ENCODE peak calls at places on chromosomes 11 and 22, in ten cellular contexts. One of them, this sample, is unnamed. For H3K4me1, the result is how much of the 10 kb centered on the place peaks cover.

GRCh38 chr11:16412525-16413194 is 56.3 kb upstream of the SOX6 start:
- DNase-seq in spleen: no peak
- DNase-seq in Peyer's patch: no peak
- DNase-seq in breast epithelium: no peak
- DNase-seq in A549: no peak
- DNase-seq in H1: no peak
- DNase-seq in HCT116: no peak
- DNase-seq in adrenal gland: no peak
- DNase-seq in testis: no peak
- DNase-seq in uterus: no peak
- DNase-seq in this sample: no peak

GRCh38 chr22:37223965-37224551 is 11.8 kb upstream of the SSTR3 start:
- DNase-seq in spleen: no peak
- DNase-seq in Peyer's patch: no peak
- DNase-seq in breast epithelium: no peak
- DNase-seq in A549: no peak
- DNase-seq in H1: no peak
- DNase-seq in HCT116: no peak
- DNase-seq in adrenal gland: no peak
- DNase-seq in testis: no peak
- DNase-seq in uterus: no peak
- DNase-seq in this sample: no peak

GRCh38 chr11:109914038-109914437 is 179.2 kb upstream of the ZC3H12C start:
- DNase-seq in spleen: no peak
- DNase-seq in Peyer's patch: no peak
- DNase-seq in breast epithelium: no peak
- DNase-seq in A549: no peak
- DNase-seq in H1: no peak
- DNase-seq in HCT116: peak
- DNase-seq in adrenal gland: no peak
- DNase-seq in testis: no peak
- DNase-seq in uterus: no peak
- DNase-seq in this sample: no peak

GRCh38 chr22:39013923-39014722 is at the start of gene APOBEC3C:
- DNase-seq in spleen: peak
- DNase-seq in Peyer's patch: peak
- DNase-seq in breast epithelium: peak
- DNase-seq in A549: peak
- DNase-seq in H1: no peak
- DNase-seq in HCT116: peak
- DNase-seq in adrenal gland: peak
- DNase-seq in testis: peak
- DNase-seq in uterus: peak
- DNase-seq in this sample: peak

GRCh38 chr11:41935795-41936194 is 476.3 kb upstream of the LRRC4C start:
- DNase-seq in spleen: no peak
- DNase-seq in Peyer's patch: no peak
- DNase-seq in breast epithelium: no peak
- DNase-seq in A549: no peak
- DNase-seq in H1: no peak
- DNase-seq in HCT116: no peak
- DNase-seq in adrenal gland: no peak
- DNase-seq in testis: no peak
- DNase-seq in uterus: no peak
- DNase-seq in this sample: no peak

GRCh38 chr22:32723632-32724031 is 77.9 kb upstream of the TIMP3 start:
- DNase-seq in spleen: peak
- DNase-seq in Peyer's patch: peak
- DNase-seq in breast epithelium: peak
- DNase-seq in A549: no peak
- DNase-seq in H1: no peak
- DNase-seq in HCT116: no peak
- DNase-seq in adrenal gland: peak
- DNase-seq in testis: peak
- DNase-seq in uterus: peak
- DNase-seq in this sample: peak

GRCh38 chr11:102603091-102603490 is 22.0 kb downstream of the MMP20 start:
- DNase-seq in spleen: no peak
- DNase-seq in Peyer's patch: no peak
- DNase-seq in breast epithelium: peak
- DNase-seq in A549: no peak
- DNase-seq in H1: no peak
- DNase-seq in HCT116: peak
- DNase-seq in adrenal gland: no peak
- DNase-seq in testis: peak
- DNase-seq in uterus: no peak
- DNase-seq in this sample: peak

GRCh38 chr22:24083361-24083760 is 72.3 kb downstream of the CABIN1 start:
- DNase-seq in spleen: no peak
- DNase-seq in Peyer's patch: peak
- DNase-seq in breast epithelium: no peak
- DNase-seq in A549: no peak
- DNase-seq in H1: no peak
- DNase-seq in HCT116: no peak
- DNase-seq in adrenal gland: no peak
- DNase-seq in testis: no peak
- DNase-seq in uterus: no peak
- DNase-seq in this sample: no peak

GRCh38 chr11:34206598-34207300 is 101.3 kb downstream of the NAT10 start:
- DNase-seq in spleen: no peak
- DNase-seq in Peyer's patch: no peak
- DNase-seq in breast epithelium: no peak
- DNase-seq in A549: no peak
- DNase-seq in H1: no peak
- DNase-seq in HCT116: no peak
- DNase-seq in adrenal gland: no peak
- DNase-seq in testis: no peak
- DNase-seq in uterus: no peak
- DNase-seq in this sample: no peak

GRCh38 chr22:28394711-28395110 is 284.9 kb downstream of the TTC28 start:
- DNase-seq in spleen: no peak
- DNase-seq in Peyer's patch: no peak
- DNase-seq in breast epithelium: no peak
- DNase-seq in A549: no peak
- DNase-seq in H1: no peak
- DNase-seq in HCT116: no peak
- DNase-seq in adrenal gland: no peak
- DNase-seq in testis: no peak
- DNase-seq in uterus: no peak
- DNase-seq in this sample: no peak

GRCh38 chr22:23718371-23719165 is 27.8 kb downstream of the RGL4 start:
- DNase-seq in spleen: no peak
- DNase-seq in Peyer's patch: no peak
- DNase-seq in breast epithelium: no peak
- DNase-seq in A549: no peak
- DNase-seq in H1: no peak
- DNase-seq in HCT116: no peak
- DNase-seq in adrenal gland: no peak
- DNase-seq in testis: no peak
- DNase-seq in uterus: no peak
- DNase-seq in this sample: no peak

GRCh38 chr11:66448523-66448922 is 9.9 kb upstream of the MRPL11 start:
- DNase-seq in spleen: no peak
- DNase-seq in Peyer's patch: no peak
- DNase-seq in breast epithelium: no peak
- DNase-seq in A549: no peak
- DNase-seq in H1: no peak
- DNase-seq in HCT116: no peak
- DNase-seq in adrenal gland: no peak
- DNase-seq in testis: no peak
- DNase-seq in uterus: no peak
- DNase-seq in this sample: no peak

GRCh38 chr11:35247428-35247827 is 108.5 kb downstream of the CD44 start:
- DNase-seq in spleen: peak
- DNase-seq in Peyer's patch: peak
- DNase-seq in breast epithelium: peak
- DNase-seq in A549: no peak
- DNase-seq in H1: no peak
- DNase-seq in HCT116: no peak
- DNase-seq in adrenal gland: peak
- DNase-seq in testis: no peak
- DNase-seq in uterus: no peak
- DNase-seq in this sample: no peak

GRCh38 chr11:46900091-46900746 is 18.1 kb downstream of the LRP4 start:
- DNase-seq in spleen: no peak
- DNase-seq in Peyer's patch: no peak
- DNase-seq in breast epithelium: no peak
- DNase-seq in A549: no peak
- DNase-seq in H1: no peak
- DNase-seq in HCT116: no peak
- DNase-seq in adrenal gland: no peak
- DNase-seq in testis: no peak
- DNase-seq in uterus: no peak
- DNase-seq in this sample: no peak
- TF ChIP-seq POLR2A in spleen: no peak
- TF ChIP-seq POLR2A in Peyer's patch: no peak
- TF ChIP-seq POLR2A in breast epithelium: no peak
- TF ChIP-seq POLR2A in A549: no peak
- TF ChIP-seq POLR2A in H1: no peak
- TF ChIP-seq POLR2A in HCT116: no peak
- TF ChIP-seq POLR2A in adrenal gland: no peak
- TF ChIP-seq POLR2A in testis: no peak
- TF ChIP-seq POLR2A in uterus: no peak
- TF ChIP-seq POLR2A in this sample: no peak

GRCh38 chr11:1763796-1764661 is at the start of gene CTSD:
- DNase-seq in spleen: peak
- DNase-seq in Peyer's patch: peak
- DNase-seq in breast epithelium: peak
- DNase-seq in A549: peak
- DNase-seq in H1: no peak
- DNase-seq in HCT116: peak
- DNase-seq in adrenal gland: peak
- DNase-seq in testis: peak
- DNase-seq in uterus: peak
- DNase-seq in this sample: peak
- H3K4me1 ChIP-seq in spleen: under half
- H3K4me1 ChIP-seq in Peyer's patch: under half
- H3K4me1 ChIP-seq in breast epithelium: under half
- H3K4me1 ChIP-seq in A549: under half
- H3K4me1 ChIP-seq in H1: under half
- H3K4me1 ChIP-seq in HCT116: under half
- H3K4me1 ChIP-seq in adrenal gland: under half
- H3K4me1 ChIP-seq in testis: under half
- H3K4me1 ChIP-seq in uterus: under half
- H3K4me1 ChIP-seq in this sample: under half

DNA sequence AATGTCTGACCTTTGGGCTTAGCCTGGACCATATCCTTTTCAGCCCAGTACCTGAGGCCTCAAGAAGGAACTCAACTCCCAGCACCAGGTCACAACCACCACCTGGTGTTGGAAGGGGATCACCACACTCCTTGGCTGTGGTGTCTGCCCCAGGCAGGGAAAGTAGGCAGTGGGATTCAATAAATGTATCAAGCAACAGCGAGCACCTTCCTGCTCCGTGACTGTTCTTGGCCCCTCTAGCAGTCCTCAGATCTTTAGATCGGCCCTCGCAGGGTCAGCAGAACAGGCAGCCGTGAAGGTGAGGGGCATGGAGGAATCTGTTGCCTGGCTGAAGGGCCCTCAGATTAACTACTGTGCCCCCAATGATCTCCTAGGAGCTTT is 15.9 kb downstream of the ARFGAP2 start:
- DNase-seq in spleen: no peak
- DNase-seq in Peyer's patch: no peak
- DNase-seq in breast epithelium: no peak
- DNase-seq in A549: peak
- DNase-seq in H1: no peak
- DNase-seq in HCT116: no peak
- DNase-seq in adrenal gland: no peak
- DNase-seq in testis: no peak
- DNase-seq in uterus: no peak
- DNase-seq in this sample: no peak
- H3K27ac ChIP-seq in spleen: no peak
- H3K27ac ChIP-seq in Peyer's patch: no peak
- H3K27ac ChIP-seq in breast epithelium: no peak
- H3K27ac ChIP-seq in A549: no peak
- H3K27ac ChIP-seq in H1: peak
- H3K27ac ChIP-seq in HCT116: no peak
- H3K27ac ChIP-seq in adrenal gland: no peak
- H3K27ac ChIP-seq in testis: no peak
- H3K27ac ChIP-seq in uterus: no peak
- H3K27ac ChIP-seq in this sample: no peak

GRCh38 chr22:31241936-31242335 is 29.8 kb downstream of the LIMK2 start:
- DNase-seq in spleen: no peak
- DNase-seq in Peyer's patch: no peak
- DNase-seq in breast epithelium: no peak
- DNase-seq in A549: no peak
- DNase-seq in H1: no peak
- DNase-seq in HCT116: no peak
- DNase-seq in adrenal gland: no peak
- DNase-seq in testis: no peak
- DNase-seq in uterus: no peak
- DNase-seq in this sample: no peak
- TF ChIP-seq POLR2A in spleen: no peak
- TF ChIP-seq POLR2A in Peyer's patch: no peak
- TF ChIP-seq POLR2A in breast epithelium: no peak
- TF ChIP-seq POLR2A in A549: no peak
- TF ChIP-seq POLR2A in H1: no peak
- TF ChIP-seq POLR2A in HCT116: no peak
- TF ChIP-seq POLR2A in adrenal gland: no peak
- TF ChIP-seq POLR2A in testis: no peak
- TF ChIP-seq POLR2A in uterus: no peak
- TF ChIP-seq POLR2A in this sample: no peak

GRCh38 chr22:36008131-36008530 is 20.5 kb downstream of the RBFOX2 start:
- DNase-seq in spleen: no peak
- DNase-seq in Peyer's patch: no peak
- DNase-seq in breast epithelium: no peak
- DNase-seq in A549: no peak
- DNase-seq in H1: no peak
- DNase-seq in HCT116: no peak
- DNase-seq in adrenal gland: no peak
- DNase-seq in testis: no peak
- DNase-seq in uterus: no peak
- DNase-seq in this sample: no peak
- H3K4me1 ChIP-seq in spleen: under half
- H3K4me1 ChIP-seq in Peyer's patch: under half
- H3K4me1 ChIP-seq in breast epithelium: under half
- H3K4me1 ChIP-seq in A549: under half
- H3K4me1 ChIP-seq in H1: under half
- H3K4me1 ChIP-seq in HCT116: under half
- H3K4me1 ChIP-seq in adrenal gland: under half
- H3K4me1 ChIP-seq in testis: under half
- H3K4me1 ChIP-seq in uterus: under half
- H3K4me1 ChIP-seq in this sample: under half

GRCh38 chr11:76184551-76184993 is 21.7 kb downstream of the WNT11 start:
- DNase-seq in spleen: no peak
- DNase-seq in Peyer's patch: no peak
- DNase-seq in breast epithelium: no peak
- DNase-seq in A549: no peak
- DNase-seq in H1: no peak
- DNase-seq in HCT116: no peak
- DNase-seq in adrenal gland: no peak
- DNase-seq in testis: no peak
- DNase-seq in uterus: no peak
- DNase-seq in this sample: no peak
- H3K27ac ChIP-seq in spleen: no peak
- H3K27ac ChIP-seq in Peyer's patch: no peak
- H3K27ac ChIP-seq in breast epithelium: no peak
- H3K27ac ChIP-seq in A549: no peak
- H3K27ac ChIP-seq in H1: no peak
- H3K27ac ChIP-seq in HCT116: no peak
- H3K27ac ChIP-seq in adrenal gland: no peak
- H3K27ac ChIP-seq in testis: no peak
- H3K27ac ChIP-seq in uterus: no peak
- H3K27ac ChIP-seq in this sample: no peak

DNA sequence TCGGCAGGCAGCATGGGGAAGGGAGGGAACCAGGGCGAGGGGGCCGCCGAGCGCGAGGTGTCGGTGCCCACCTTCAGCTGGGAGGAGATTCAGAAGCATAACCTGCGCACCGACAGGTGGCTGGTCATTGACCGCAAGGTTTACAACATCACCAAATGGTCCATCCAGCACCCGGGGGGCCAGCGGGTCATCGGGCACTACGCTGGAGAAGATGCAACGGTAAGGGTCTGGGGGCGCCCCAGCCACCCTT is 204 bp downstream of the FADS2 start:
- DNase-seq in spleen: no peak
- DNase-seq in Peyer's patch: no peak
- DNase-seq in breast epithelium: no peak
- DNase-seq in A549: no peak
- DNase-seq in H1: no peak
- DNase-seq in HCT116: no peak
- DNase-seq in adrenal gland: no peak
- DNase-seq in testis: no peak
- DNase-seq in uterus: no peak
- DNase-seq in this sample: no peak
- TF ChIP-seq POLR2A in spleen: no peak
- TF ChIP-seq POLR2A in Peyer's patch: no peak
- TF ChIP-seq POLR2A in breast epithelium: no peak
- TF ChIP-seq POLR2A in A549: no peak
- TF ChIP-seq POLR2A in H1: peak
- TF ChIP-seq POLR2A in HCT116: no peak
- TF ChIP-seq POLR2A in adrenal gland: no peak
- TF ChIP-seq POLR2A in testis: no peak
- TF ChIP-seq POLR2A in uterus: no peak
- TF ChIP-seq POLR2A in this sample: no peak